ENCODE peak calls at places on chromosomes 11 and 22, in ten cellular contexts. C is cerebellar cortex; M is HS-27A; X is NCI-H1105; J is COR-L47; D is activated CD4-positive, alpha-beta T cell treated with anti-CD3 and anti-CD28 coated beads, Interleukin-2, amount 50 U/mL, for 48 hours; W is NCI-H774; B is EL; S is choroid plexus epithelial cell; K is NCI-H2081. O is an unnamed sample.

GRCh38 chr11:65576232-65576866 is 496 bp downstream of the EHBP1L1 start:
- DNase-seq in D (no peak), C (no peak), S (no peak), M (no peak), B (no peak), J (no peak), X (no peak), K (no peak), W (no peak), O (no peak)

GRCh38 chr11:46490576-46491100 is 99.1 kb upstream of the CHRM4 start:
- DNase-seq in W (no peak), B (peak), K (no peak), J (no peak), D (no peak), M (no peak), S (peak), X (no peak), C (no peak), O (no peak)

GRCh38 chr11:60756307-60757032 is at the start of gene MS4A15:
- DNase-seq in K (no peak), D (no peak), M (no peak), C (peak), J (no peak), X (no peak), B (peak), W (no peak), S (peak), O (no peak)

GRCh38 chr11:36257351-36257750 is 31.9 kb downstream of the COMMD9 start:
- DNase-seq in B (peak), S (peak), W (no peak), D (no peak), X (no peak), C (no peak), K (no peak), J (no peak), M (no peak), O (no peak)

GRCh38 chr11:30225642-30226041 is 5.2 kb upstream of the FSHB start:
- DNase-seq in W (no peak), M (no peak), K (no peak), X (no peak), S (no peak), B (no peak), C (no peak), D (no peak), J (no peak), O (no peak)

GRCh38 chr22:44399906-44400762 is 87.4 kb upstream of the SHISAL1 start:
- DNase-seq in W (no peak), K (no peak), M (no peak), X (no peak), S (no peak), D (no peak), B (no peak), C (no peak), J (no peak), O (no peak)

GRCh38 chr11:10770626-10771254 is 19.7 kb downstream of the CTR9 start:
- DNase-seq in K (no peak), C (peak), B (peak), W (no peak), M (no peak), D (peak), X (peak), S (peak), J (peak), O (no peak)

GRCh38 chr11:120629407-120629806 is 117.9 kb downstream of the GRIK4 start:
- DNase-seq in J (no peak), B (no peak), W (no peak), K (no peak), X (no peak), M (no peak), C (no peak), D (no peak), S (no peak), O (no peak)

GRCh38 chr11:1604181-1604580 is 4.1 kb downstream of the KRTAP5-3 start:
- DNase-seq in M (no peak), J (no peak), S (no peak), W (no peak), D (no peak), K (no peak), X (no peak), B (no peak), C (no peak), O (no peak)

GRCh38 chr11:91163619-91164451 is 941.0 kb upstream of the CHORDC1 start:
- DNase-seq in C (no peak), K (peak), D (no peak), M (peak), S (peak), J (peak), X (peak), W (peak), B (peak), O (peak)

GRCh38 chr11:83219095-83219494 is 25.6 kb downstream of the ANKRD42 start:
- DNase-seq in C (peak), W (no peak), B (no peak), K (no peak), S (peak), D (no peak), M (no peak), J (no peak), X (peak), O (no peak)

GRCh38 chr11:67277231-67277961 is 11.1 kb downstream of the GRK2 start:
- DNase-seq in D (peak), X (no peak), K (peak), B (peak), C (no peak), W (peak), M (no peak), J (peak), S (peak), O (no peak)

GRCh38 chr11:69244286-69244685 is 49.7 kb upstream of the MYEOV start:
- DNase-seq in X (no peak), M (no peak), S (no peak), C (no peak), D (no peak), B (no peak), W (no peak), K (no peak), J (no peak), O (no peak)

GRCh38 chr22:25388415-25388814 is 169.0 kb downstream of the CRYBB2 start:
- DNase-seq in X (no peak), C (no peak), J (no peak), D (no peak), M (no peak), W (no peak), S (no peak), B (no peak), K (no peak), O (no peak)

GRCh38 chr11:118051611-118052461 is 25.0 kb upstream of the TMPRSS4 start:
- DNase-seq in M (no peak), D (peak), S (no peak), C (no peak), X (no peak), W (no peak), B (no peak), J (no peak), K (no peak), O (no peak)

GRCh38 chr11:3735827-3736226 is 61.5 kb downstream of the NUP98 start:
- DNase-seq in C (no peak), B (peak), W (no peak), K (no peak), M (no peak), J (no peak), S (peak), X (no peak), D (no peak), O (no peak)

GRCh38 chr11:75431533-75432525 is 1.2 kb downstream of the KLHL35 start:
- DNase-seq in J (no peak), C (no peak), M (no peak), K (no peak), X (no peak), W (no peak), B (no peak), S (no peak), D (no peak), O (no peak)

GRCh38 chr11:107567739-107568335 is 2.3 kb upstream of the ALKBH8 start:
- DNase-seq in J (no peak), K (no peak), C (no peak), S (no peak), B (no peak), M (no peak), X (no peak), W (no peak), D (no peak), O (no peak)

GRCh38 chr11:65803797-65804492 is 17.1 kb downstream of the OVOL1 start:
- DNase-seq in B (no peak), W (no peak), J (no peak), S (no peak), K (no peak), C (no peak), M (no peak), X (no peak), D (no peak), O (no peak)

GRCh38 chr22:39092111-39092867 is 4.8 kb upstream of the APOBEC3H start:
- DNase-seq in M (no peak), X (no peak), S (no peak), J (no peak), B (no peak), K (no peak), C (no peak), D (peak), W (no peak), O (no peak)

GRCh38 chr22:44329179-44329796 is 16.5 kb upstream of the SHISAL1 start:
- DNase-seq in D (peak), X (no peak), W (no peak), J (no peak), K (no peak), S (peak), M (no peak), B (no peak), C (no peak), O (no peak)

GRCh38 chr11:4065601-4066377 is 28.8 kb upstream of the RRM1 start:
- DNase-seq in C (peak), J (no peak), B (peak), W (no peak), K (no peak), X (no peak), S (no peak), M (no peak), D (no peak), O (no peak)

GRCh38 chr11:72642815-72643511 is 31.3 kb downstream of the PDE2A start:
- DNase-seq in B (peak), W (peak), J (no peak), C (peak), S (peak), D (peak), X (no peak), K (no peak), M (peak), O (peak)

GRCh38 chr11:119474682-119475596 is 52.0 kb upstream of the THY1 start:
- DNase-seq in C (peak), J (peak), M (no peak), B (peak), D (peak), S (peak), W (peak), K (peak), X (peak), O (no peak)

GRCh38 chr11:105538531-105538930 is 71.3 kb upstream of the GRIA4 start:
- DNase-seq in X (no peak), S (no peak), K (no peak), C (no peak), W (no peak), J (no peak), D (no peak), M (no peak), B (no peak), O (no peak)

GRCh38 chr11:47372422-47372821 is 5.9 kb downstream of the SPI1 start:
- DNase-seq in C (no peak), X (no peak), D (no peak), B (no peak), S (no peak), K (no peak), M (no peak), W (no peak), J (no peak), O (no peak)

GRCh38 chr11:72969894-72970335 is 155.7 kb downstream of the ATG16L2 start:
- DNase-seq in D (no peak), B (peak), J (no peak), X (no peak), K (no peak), S (peak), W (no peak), C (no peak), M (peak), O (no peak)

GRCh38 chr11:82043316-82043715 is 690.3 kb downstream of the FAM181B start:
- DNase-seq in X (no peak), D (no peak), B (no peak), J (no peak), S (peak), K (no peak), W (no peak), C (no peak), M (no peak), O (no peak)

GRCh38 chr11:108128772-108129171 is 7.4 kb downstream of the ACAT1 start:
- DNase-seq in X (no peak), B (no peak), C (no peak), D (no peak), J (no peak), S (no peak), K (no peak), M (no peak), W (no peak), O (no peak)

GRCh38 chr22:19715286-19715939 is 1.1 kb downstream of the SEPTIN5 start:
- DNase-seq in B (no peak), X (no peak), W (no peak), D (no peak), S (no peak), C (no peak), K (no peak), M (no peak), J (no peak), O (no peak)

GRCh38 chr22:19783531-19784395 is 23.2 kb downstream of the TBX1 start:
- DNase-seq in B (no peak), M (no peak), S (no peak), J (peak), W (no peak), X (no peak), K (no peak), D (no peak), C (no peak), O (no peak)

GRCh38 chr22:37218771-37219411 is 6.6 kb upstream of the SSTR3 start:
- DNase-seq in K (no peak), X (no peak), S (no peak), J (no peak), B (no peak), W (no peak), M (no peak), D (no peak), C (no peak), O (no peak)

GRCh38 chr11:102225689-102226562 is 91.4 kb upstream of the BIRC3 start:
- DNase-seq in D (no peak), K (no peak), M (peak), C (no peak), J (no peak), S (peak), X (no peak), B (peak), W (no peak), O (no peak)

GRCh38 chr22:36864454-36865215 is 3.8 kb downstream of the NCF4 start:
- DNase-seq in D (no peak), X (no peak), K (no peak), B (no peak), C (no peak), J (no peak), S (no peak), W (no peak), M (no peak), O (no peak)

GRCh38 chr22:31953251-31953650 is 8.9 kb downstream of the YWHAH start:
- DNase-seq in M (no peak), B (no peak), C (no peak), W (no peak), S (no peak), D (no peak), K (no peak), X (no peak), J (no peak), O (no peak)

GRCh38 chr22:41576877-41577276 is 12.8 kb downstream of the PMM1 start:
- DNase-seq in J (peak), M (no peak), B (peak), W (no peak), S (peak), K (no peak), D (peak), X (no peak), C (peak), O (no peak)

GRCh38 chr11:72962084-72962483 is 147.9 kb downstream of the ATG16L2 start:
- DNase-seq in K (no peak), S (peak), D (no peak), C (no peak), J (no peak), X (no peak), B (peak), W (no peak), M (no peak), O (no peak)

GRCh38 chr11:45152740-45153595 is 6.5 kb downstream of the PRDM11 start:
- DNase-seq in W (no peak), B (no peak), C (no peak), S (no peak), X (no peak), J (no peak), K (no peak), D (no peak), M (no peak), O (no peak)

O was measured in keratinocyte.